ENCODE peak calls at places on chromosome 20, in six cellular contexts. F is left ventricle myocardium inferior; H is endothelial cell of umbilical vein; J is uterus; L is mammary epithelial cell; U is CD4-positive, alpha-beta T cell. B is an unnamed sample.
A peak's percentile ranks its signal among the peaks of the same experiment; 100 is the strongest.

GRCh38 chr20:51403465-51404220 is 138.9 kb downstream of the NFATC2 start:
- DNase-seq in F (no peak), J (no peak), L (no peak), H (no peak), U (no peak), B (no peak)

GRCh38 chr20:22449115-22449973 is 135.0 kb downstream of the FOXA2 start:
- DNase-seq in L (no peak), H (no peak), F (no peak), J (no peak), U (no peak), B (no peak)

GRCh38 chr20:47610247-47610944 is 108.7 kb downstream of the NCOA3 start:
- DNase-seq in U (peak; percentile 31), H (peak; percentile 93), L (peak; percentile 69), J (no peak), F (no peak), B (no peak)

GRCh38 chr20:58054744-58055373 is 173.6 kb downstream of the ANKRD60 start:
- DNase-seq in H (peak; percentile 9), F (peak; percentile 40), J (peak; percentile 86), L (no peak), U (no peak), B (peak; percentile 69)

GRCh38 chr20:46710149-46710913 is 882 bp downstream of the SLC2A10 start:
- DNase-seq in H (no peak), U (no peak), L (no peak), F (no peak), J (no peak), B (no peak)

GRCh38 chr20:16424780-16425179 is 148.5 kb downstream of the KIF16B start:
- DNase-seq in L (no peak), U (no peak), J (no peak), H (no peak), F (no peak), B (no peak)

GRCh38 chr20:47493175-47493953 is 8.3 kb upstream of the NCOA3 start:
- DNase-seq in J (peak; percentile 90), F (peak; percentile 92), U (peak; percentile 37), L (peak; percentile 73), H (peak; percentile 49), B (peak; percentile 90)

GRCh38 chr20:14583413-14583812 is 246.0 kb upstream of the FLRT3 start:
- DNase-seq in L (peak; percentile 92), J (no peak), F (no peak), H (no peak), U (no peak), B (no peak)

GRCh38 chr20:33862709-33863403 is 51.7 kb downstream of the CHMP4B start:
- DNase-seq in H (peak; percentile 65), F (peak; percentile 27), J (peak; percentile 62), L (no peak), U (peak; percentile 24), B (no peak)

GRCh38 chr20:9615766-9616454 is 101.5 kb downstream of the LAMP5 start:
- DNase-seq in F (no peak), U (no peak), L (no peak), J (no peak), H (no peak), B (no peak)

GRCh38 chr20:63953764-63954429 is 2.3 kb downstream of the UCKL1 start:
- DNase-seq in L (no peak), U (no peak), J (no peak), H (no peak), F (no peak), B (no peak)

GRCh38 chr20:16479666-16480065 is 93.6 kb downstream of the KIF16B start:
- DNase-seq in J (no peak), F (no peak), U (no peak), L (no peak), H (no peak), B (no peak)

GRCh38 chr20:20549267-20549612 is 163.2 kb downstream of the RALGAPA2 start:
- DNase-seq in L (peak; percentile 67), F (no peak), J (no peak), H (no peak), U (no peak), B (no peak)

GRCh38 chr20:44776977-44777376 is 31.3 kb downstream of the KCNK15 start:
- DNase-seq in L (peak; percentile 20), F (no peak), U (no peak), H (peak; percentile 22), J (no peak), B (no peak)

GRCh38 chr20:39070484-39071231 is 108.5 kb downstream of the DHX35 start:
- DNase-seq in L (peak; percentile 72), F (no peak), U (no peak), H (peak; percentile 25), J (no peak), B (no peak)

GRCh38 chr20:5122861-5123260 is 3.1 kb upstream of the PCNA start:
- DNase-seq in U (no peak), H (no peak), F (no peak), L (no peak), J (no peak), B (no peak)

GRCh38 chr20:4519530-4519929 is 202.2 kb upstream of the PRND start:
- DNase-seq in L (peak; percentile 11), U (no peak), J (no peak), F (no peak), H (peak; percentile 24), B (no peak)

GRCh38 chr20:25750765-25751696 is 54.4 kb upstream of the ZNF337 start:
- DNase-seq in J (peak; percentile 53), F (peak; percentile 53), H (peak; percentile 23), L (peak; percentile 63), U (peak; percentile 53), B (no peak)

GRCh38 chr20:10521068-10521834 is 86.1 kb downstream of the SLX4IP start:
- DNase-seq in J (no peak), L (peak; percentile 81), F (no peak), U (no peak), H (peak; percentile 77), B (no peak)

DNA sequence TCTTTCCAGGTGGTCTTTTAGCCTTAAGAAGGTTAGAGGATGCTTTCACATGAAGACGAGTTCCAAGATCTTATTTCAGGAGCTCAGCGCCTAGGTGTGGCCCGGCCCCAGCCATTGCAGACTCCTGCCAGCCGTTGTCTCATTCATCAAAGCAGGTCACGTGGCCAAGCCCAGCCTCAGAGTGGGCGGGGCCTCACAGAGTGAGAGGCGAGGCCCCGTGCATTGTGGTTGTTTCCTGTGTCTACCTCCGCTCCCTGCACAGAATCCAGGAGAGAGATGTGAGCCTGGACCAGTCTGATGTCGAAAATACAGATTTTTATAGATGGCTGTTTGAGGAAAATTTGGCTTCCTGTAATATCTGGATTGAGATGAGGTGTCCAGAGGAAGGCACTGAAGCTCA is 49.2 kb upstream of the CST5 start:
- DNase-seq in L (no peak), U (no peak), H (no peak), F (no peak), J (no peak), B (peak; percentile 35)
- H3K27ac ChIP-seq in L (no peak overlapping the region), U (no peak overlapping the region), H (no peak overlapping the region), F (no peak overlapping the region), J (no peak overlapping the region), B (no peak overlapping the region)

GRCh38 chr20:42183147-42183546 is 565.0 kb upstream of the CHD6 start:
- DNase-seq in F (no peak), L (no peak), J (no peak), U (no peak), H (no peak), B (no peak)
- H3K27ac ChIP-seq in F (no peak overlapping the region), L (no peak overlapping the region), J (no peak overlapping the region), U (no peak overlapping the region), H (no peak overlapping the region), B (no peak overlapping the region)

DNA sequence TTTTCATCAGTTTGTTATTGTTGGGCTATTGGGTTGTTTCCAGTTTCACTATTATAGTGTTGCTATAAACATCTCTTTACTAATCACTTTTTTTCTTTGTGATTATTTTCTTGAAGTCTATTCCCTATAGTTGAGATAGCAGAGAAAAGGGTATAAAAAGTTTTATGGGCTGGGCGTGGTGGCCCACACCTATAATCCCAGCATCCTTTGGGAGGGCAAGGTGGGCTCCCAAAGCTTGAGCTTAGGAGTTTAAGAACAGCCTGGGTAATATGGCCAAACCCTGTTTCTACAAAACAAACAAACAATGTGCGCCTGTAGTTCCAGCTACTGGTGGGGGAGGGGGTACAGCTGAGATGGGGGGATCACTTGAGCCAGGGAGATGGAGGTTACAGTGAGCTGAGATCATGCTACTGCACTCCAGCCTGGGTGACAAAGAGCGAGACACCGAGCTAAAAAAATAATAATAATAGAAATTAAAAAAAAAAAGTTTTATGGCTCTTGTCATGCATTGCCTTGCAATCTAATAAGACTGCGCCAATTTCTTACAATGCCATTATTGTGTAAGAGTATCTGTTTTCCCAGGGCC is 3.8 kb downstream of the ACSS2 start:
- DNase-seq in U (no peak), F (no peak), H (no peak), L (no peak), J (no peak), B (no peak)
- H3K27ac ChIP-seq in U (no peak overlapping the region), F (peak overlapping the region; percentile 16), H (no peak overlapping the region), L (no peak overlapping the region), J (no peak overlapping the region), B (no peak overlapping the region)

GRCh38 chr20:60046436-60046835 is 88.2 kb downstream of the CDH26 start:
- DNase-seq in U (no peak), J (no peak), L (no peak), H (no peak), F (no peak), B (no peak)
- H3K27ac ChIP-seq in U (no peak overlapping the region), J (no peak overlapping the region), L (no peak overlapping the region), H (no peak overlapping the region), F (peak overlapping the region; percentile 29), B (peak overlapping the region; percentile 81)